ENCODE peak calls at places on chromosomes 12 and 14, in five cellular contexts. K, P, J, Q and D are unnamed samples.

GRCh38 chr14:61103541-61104339 is 122.7 kb downstream of the SLC38A6 start:
- DNase-seq in K (no peak), P (peak), J (peak), Q (peak), D (no peak)

GRCh38 chr14:59087711-59088110 is 100.8 kb upstream of the DAAM1 start:
- DNase-seq in K (no peak), P (no peak), J (no peak), Q (no peak), D (no peak)

GRCh38 chr12:1593232-1594044 is 943 bp downstream of the FBXL14 start:
- DNase-seq in K (peak), P (no peak), J (peak), Q (peak), D (peak)

GRCh38 chr12:113879658-113880057 is 86.5 kb downstream of the RBM19 start:
- DNase-seq in K (no peak), P (no peak), J (no peak), Q (no peak), D (no peak)

GRCh38 chr14:20632831-20633771 is 8.4 kb downstream of the OR6S1 start:
- DNase-seq in K (no peak), P (no peak), J (peak), Q (peak), D (peak)

GRCh38 chr12:130916251-130916911 is 37.3 kb upstream of the ADGRD1 start:
- DNase-seq in K (peak), P (peak), J (peak), Q (peak), D (peak)

GRCh38 chr14:68630611-68631013 is 162.3 kb downstream of the ZFP36L1 start:
- DNase-seq in K (no peak), P (no peak), J (no peak), Q (no peak), D (no peak)

GRCh38 chr14:64673748-64674147 is 30.5 kb upstream of the PLEKHG3 start:
- DNase-seq in K (no peak), P (no peak), J (peak), Q (no peak), D (no peak)

GRCh38 chr14:90720832-90721231 is 95.4 kb downstream of the TTC7B start:
- DNase-seq in K (no peak), P (no peak), J (no peak), Q (no peak), D (no peak)

GRCh38 chr12:44835641-44836379 is 40.3 kb downstream of the NELL2 start:
- DNase-seq in K (no peak), P (no peak), J (peak), Q (no peak), D (no peak)

GRCh38 chr12:117118838-117119591 is 19.8 kb upstream of the TESC start:
- DNase-seq in K (no peak), P (peak), J (no peak), Q (no peak), D (no peak)

GRCh38 chr14:104934380-104934733 is 9.7 kb downstream of the PLD4 start:
- DNase-seq in K (no peak), P (no peak), J (no peak), Q (no peak), D (no peak)

GRCh38 chr14:50527970-50528369 is 4.4 kb downstream of the MAP4K5 start:
- DNase-seq in K (no peak), P (no peak), J (no peak), Q (no peak), D (no peak)

GRCh38 chr12:48980389-48980952 is 2.3 kb downstream of the WNT1 start:
- DNase-seq in K (no peak), P (no peak), J (no peak), Q (peak), D (peak)

GRCh38 chr14:70096866-70097265 is 91.9 kb downstream of the SLC8A3 start:
- DNase-seq in K (no peak), P (no peak), J (peak), Q (peak), D (no peak)

GRCh38 chr14:80606347-80606772 is 335.2 kb downstream of the CEP128 start:
- DNase-seq in K (no peak), P (no peak), J (no peak), Q (no peak), D (no peak)

GRCh38 chr12:112967858-112968257 is 10.5 kb upstream of the OAS2 start:
- DNase-seq in K (no peak), P (no peak), J (no peak), Q (no peak), D (no peak)

GRCh38 chr12:96698965-96699364 is 208.1 kb upstream of the NEDD1 start:
- DNase-seq in K (no peak), P (no peak), J (no peak), Q (no peak), D (no peak)

GRCh38 chr12:113014565-113014964 is 36.2 kb downstream of the OAS2 start:
- DNase-seq in K (no peak), P (no peak), J (no peak), Q (no peak), D (no peak)

GRCh38 chr12:13727707-13728147 is 253.7 kb downstream of the GRIN2B start:
- DNase-seq in K (no peak), P (no peak), J (no peak), Q (no peak), D (no peak)

GRCh38 chr14:37434867-37435266 is 160.2 kb downstream of the FOXA1 start:
- DNase-seq in K (no peak), P (no peak), J (no peak), Q (no peak), D (no peak)

GRCh38 chr12:93908846-93909592 is 231.8 kb downstream of the CRADD start:
- DNase-seq in K (peak), P (peak), J (peak), Q (no peak), D (no peak)

GRCh38 chr14:57486767-57487379 is 6.8 kb downstream of the CCDC198 start:
- DNase-seq in K (no peak), P (no peak), J (peak), Q (peak), D (peak)

GRCh38 chr12:56898938-56899337 is 35.3 kb downstream of the SDR9C7 start:
- DNase-seq in K (no peak), P (no peak), J (no peak), Q (no peak), D (no peak)

GRCh38 chr14:51616724-51617409 is 34.8 kb upstream of the FRMD6 start:
- DNase-seq in K (no peak), P (no peak), J (peak), Q (peak), D (no peak)

GRCh38 chr12:121124402-121125109 is 8.1 kb upstream of the P2RX7 start:
- DNase-seq in K (no peak), P (peak), J (peak), Q (peak), D (no peak)

GRCh38 chr14:99749142-99749541 is 44.1 kb upstream of the EML1 start:
- DNase-seq in K (no peak), P (no peak), J (no peak), Q (no peak), D (peak)

DNA sequence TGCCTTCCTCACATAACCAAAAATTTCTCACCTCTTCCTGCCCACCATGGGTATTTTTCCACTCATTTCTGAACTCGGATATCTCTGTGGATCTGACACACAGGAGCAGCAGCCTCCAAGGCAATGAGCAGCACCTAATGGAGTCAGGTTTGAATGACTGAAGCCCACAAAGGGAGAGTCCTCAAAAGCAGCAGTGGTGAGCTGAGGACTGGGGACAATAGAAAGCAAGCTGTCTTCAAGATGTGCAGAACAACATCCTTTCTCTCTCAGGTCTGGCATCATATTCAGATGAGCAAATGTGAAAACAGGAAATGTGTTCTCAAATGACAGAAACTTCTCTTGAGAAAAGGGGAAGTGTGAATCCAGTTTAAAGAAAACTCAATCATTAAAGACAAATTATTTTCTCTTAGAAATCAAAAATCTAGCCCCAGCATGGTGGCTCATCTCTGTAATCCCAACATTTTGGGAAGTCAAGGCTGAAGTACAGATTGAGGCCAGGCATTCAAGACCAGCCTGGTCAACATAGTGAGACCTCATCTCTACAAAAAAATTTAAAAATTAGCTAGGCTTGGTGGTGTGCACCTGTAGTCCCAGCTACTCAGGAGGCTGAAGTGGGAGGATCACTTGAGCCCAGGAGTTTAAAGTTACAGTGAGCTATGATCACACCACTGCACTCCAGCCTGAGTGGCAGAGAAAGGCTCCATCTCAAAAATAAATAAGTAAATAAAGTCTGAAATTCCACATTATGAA is 54.2 kb downstream of the C12orf42 start:
- DNase-seq in K (no peak), P (no peak), J (no peak), Q (no peak), D (no peak)
- TF ChIP-seq CTCF in K (no peak), P (no peak), J (no peak), Q (no peak), D (no peak)

GRCh38 chr12:51913071-51914033 is 6.0 kb downstream of the ACVRL1 start:
- DNase-seq in K (no peak), P (no peak), J (no peak), Q (no peak), D (no peak)
- TF ChIP-seq CTCF in K (peak), P (no peak), J (no peak), Q (no peak), D (peak)

GRCh38 chr12:19131020-19131431 is 1.5 kb downstream of the PLEKHA5 start:
- DNase-seq in K (no peak), P (peak), J (peak), Q (peak), D (no peak)
- TF ChIP-seq CTCF in K (no peak), P (no peak), J (no peak), Q (no peak), D (no peak)

GRCh38 chr14:71932229-71932951 is at the start of gene RGS6:
- DNase-seq in K (peak), P (peak), J (peak), Q (peak), D (peak)
- TF ChIP-seq CTCF in K (peak), P (peak), J (no peak), Q (peak), D (no peak)

GRCh38 chr14:84006643-84007137 is 1523.3 kb upstream of the FLRT2 start:
- DNase-seq in K (no peak), P (peak), J (peak), Q (no peak), D (no peak)
- TF ChIP-seq CTCF in K (peak), P (no peak), J (peak), Q (no peak), D (peak)

DNA sequence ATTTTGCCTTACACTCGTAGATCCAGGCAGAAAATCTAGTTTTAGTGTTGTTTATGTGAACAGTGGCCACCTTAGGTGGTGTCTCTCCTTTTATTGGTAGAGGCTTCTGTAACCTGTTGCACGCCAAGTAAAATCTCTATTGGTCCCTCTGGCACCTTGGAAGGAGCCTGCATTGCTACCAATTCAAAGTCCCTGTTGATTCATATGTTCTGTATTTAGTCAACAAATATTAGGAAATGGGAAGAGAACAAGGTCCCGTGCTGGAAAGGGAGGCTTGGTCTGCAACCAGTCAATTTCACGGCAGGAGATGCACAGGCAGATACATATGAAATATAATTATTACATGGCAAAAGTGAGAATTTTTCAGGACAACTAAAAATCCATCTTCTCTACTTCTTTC is 6.4 kb upstream of the GPHN start:
- DNase-seq in K (no peak), P (no peak), J (no peak), Q (no peak), D (no peak)
- TF ChIP-seq CTCF in K (no peak), P (no peak), J (no peak), Q (no peak), D (no peak)

GRCh38 chr12:30796891-30797371 is 42.2 kb upstream of the CAPRIN2 start:
- DNase-seq in K (no peak), P (peak), J (peak), Q (peak), D (no peak)

GRCh38 chr12:30795660-30796507 is 41.1 kb upstream of the CAPRIN2 start:
- DNase-seq in K (peak), P (peak), J (peak), Q (peak), D (peak)

GRCh38 chr12:30796508-30796780 is 41.7 kb upstream of the CAPRIN2 start:
- DNase-seq in K (peak), P (no peak), J (peak), Q (peak), D (peak)

GRCh38 chr12:30795410-30795659 is 40.6 kb upstream of the CAPRIN2 start:
- DNase-seq in K (no peak), P (no peak), J (no peak), Q (no peak), D (no peak)

GRCh38 chr12:30797689-30798088 is 42.9 kb upstream of the CAPRIN2 start:
- DNase-seq in K (no peak), P (no peak), J (peak), Q (no peak), D (no peak)
- TF ChIP-seq CTCF in K (no peak), P (no peak), J (no peak), Q (no peak), D (no peak)

GRCh38 chr12:8553088-8553627 is 12.5 kb upstream of the CLEC4E start:
- DNase-seq in K (no peak), P (no peak), J (no peak), Q (no peak), D (no peak)
- TF ChIP-seq CTCF in K (no peak), P (no peak), J (no peak), Q (no peak), D (no peak)

DNA sequence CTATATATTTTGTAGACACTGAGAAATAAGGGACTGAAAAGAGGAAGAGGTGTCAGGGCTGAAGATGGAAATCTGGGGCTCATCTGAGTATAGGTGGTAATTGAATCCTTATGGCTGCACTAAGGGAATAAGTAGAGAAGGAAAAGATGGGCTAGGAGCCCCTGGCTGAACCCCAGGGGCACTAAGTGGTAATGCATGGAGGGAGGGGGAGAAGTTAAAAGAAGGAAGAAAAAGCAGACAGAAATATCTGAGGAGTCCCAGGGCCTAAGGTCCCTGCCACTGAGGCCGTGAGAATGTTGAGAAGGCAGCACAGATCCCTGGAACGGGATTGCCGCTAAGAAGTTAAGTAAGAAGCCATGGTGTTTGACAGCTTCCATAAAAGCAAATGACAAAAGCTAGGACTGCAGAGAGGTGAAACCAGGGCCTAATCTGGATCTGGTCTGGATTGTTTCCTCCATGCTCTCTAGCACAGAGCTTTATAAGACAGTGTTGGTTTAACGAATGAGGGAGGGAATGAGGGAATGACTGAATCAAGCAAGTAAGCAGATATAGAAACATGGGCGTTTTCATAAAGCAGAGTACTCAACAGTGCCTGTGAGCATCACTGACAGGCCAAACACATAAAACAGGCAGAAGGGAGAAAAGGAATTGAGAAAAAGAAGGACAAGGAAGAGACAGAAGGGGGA is 92.9 kb downstream of the HMGA2 start:
- DNase-seq in K (no peak), P (no peak), J (no peak), Q (no peak), D (no peak)
- TF ChIP-seq CTCF in K (no peak), P (no peak), J (no peak), Q (no peak), D (no peak)

GRCh38 chr14:53613404-53614253 is 343.0 kb downstream of the BMP4 start:
- DNase-seq in K (no peak), P (no peak), J (peak), Q (peak), D (no peak)
- TF ChIP-seq CTCF in K (no peak), P (no peak), J (no peak), Q (no peak), D (no peak)